ENCODE peak calls at places on chromosome 22, in four cellular contexts. One of them, this sample, is unnamed.

GRCh38 chr22:29071261-29072045 is 1.4 kb upstream of the KREMEN1 start:
- DNase-seq in H1: peak
- DNase-seq in IMR-90: peak
- DNase-seq in mesendoderm: peak
- DNase-seq in this sample: peak

GRCh38 chr22:48405741-48406140 is 1421.9 kb downstream of the BRD1 start:
- DNase-seq in H1: no peak
- DNase-seq in IMR-90: no peak
- DNase-seq in mesendoderm: no peak
- DNase-seq in this sample: no peak

GRCh38 chr22:19438286-19438685 is 5.9 kb downstream of the MRPL40 start:
- DNase-seq in H1: no peak
- DNase-seq in IMR-90: no peak
- DNase-seq in mesendoderm: no peak
- DNase-seq in this sample: no peak

GRCh38 chr22:11325767-11326166 is 4202.2 kb upstream of the OR11H1 start:
- DNase-seq in H1: no peak
- DNase-seq in IMR-90: no peak
- DNase-seq in mesendoderm: no peak
- DNase-seq in this sample: no peak

GRCh38 chr22:33002035-33002434 is 56.1 kb downstream of the SYN3 start:
- DNase-seq in H1: no peak
- DNase-seq in IMR-90: no peak
- DNase-seq in mesendoderm: no peak
- DNase-seq in this sample: no peak

GRCh38 chr22:33247758-33248157 is 189.6 kb upstream of the SYN3 start:
- DNase-seq in H1: no peak
- DNase-seq in IMR-90: no peak
- DNase-seq in mesendoderm: no peak
- DNase-seq in this sample: no peak

GRCh38 chr22:41976070-41976901 is 7.0 kb downstream of the SEPTIN3 start:
- DNase-seq in H1: no peak
- DNase-seq in IMR-90: no peak
- DNase-seq in mesendoderm: no peak
- DNase-seq in this sample: no peak

GRCh38 chr22:23786261-23786710 is 480 bp upstream of the SMARCB1 start:
- DNase-seq in H1: no peak
- DNase-seq in IMR-90: no peak
- DNase-seq in mesendoderm: no peak
- DNase-seq in this sample: no peak

GRCh38 chr22:39598017-39598965 is 27.7 kb downstream of the CACNA1I start:
- DNase-seq in H1: peak
- DNase-seq in IMR-90: no peak
- DNase-seq in mesendoderm: peak
- DNase-seq in this sample: peak

GRCh38 chr22:39748877-39749276 is 144.7 kb downstream of the ENTHD1 start:
- DNase-seq in H1: no peak
- DNase-seq in IMR-90: peak
- DNase-seq in mesendoderm: no peak
- DNase-seq in this sample: no peak

GRCh38 chr22:48644108-48644507 is 1183.6 kb downstream of the BRD1 start:
- DNase-seq in H1: no peak
- DNase-seq in IMR-90: no peak
- DNase-seq in mesendoderm: peak
- DNase-seq in this sample: no peak

GRCh38 chr22:40116496-40117200 is 61.1 kb upstream of the TNRC6B start:
- DNase-seq in H1: no peak
- DNase-seq in IMR-90: no peak
- DNase-seq in mesendoderm: no peak
- DNase-seq in this sample: no peak

GRCh38 chr22:22767876-22768602 is 119.6 kb upstream of the IGLL5 start:
- DNase-seq in H1: no peak
- DNase-seq in IMR-90: no peak
- DNase-seq in mesendoderm: peak
- DNase-seq in this sample: peak

DNA sequence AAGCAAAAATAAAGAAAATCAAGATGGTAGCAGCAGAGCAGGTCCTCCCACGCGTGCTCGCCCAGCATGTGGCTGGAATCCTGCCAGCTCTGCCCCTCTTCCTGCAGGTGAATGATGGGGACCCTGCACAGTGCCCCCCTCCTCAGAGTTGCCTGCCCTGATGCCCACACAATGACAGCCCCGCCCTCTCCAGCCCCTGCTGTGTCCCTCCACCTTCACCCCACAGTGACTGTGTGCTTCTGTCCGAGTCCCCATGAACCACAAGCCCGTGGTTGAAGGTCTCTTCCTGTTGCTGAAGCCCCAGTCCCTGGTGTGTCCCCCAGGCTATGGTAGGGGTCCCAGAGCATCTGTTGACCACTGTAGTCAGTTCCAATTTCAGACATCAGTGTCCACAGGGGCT is 71.0 kb downstream of the BRD1 start:
- DNase-seq in H1: no peak
- DNase-seq in IMR-90: no peak
- DNase-seq in mesendoderm: no peak
- DNase-seq in this sample: no peak
- H4K5ac ChIP-seq in H1: no peak
- H4K5ac ChIP-seq in IMR-90: no peak
- H4K5ac ChIP-seq in mesendoderm: no peak
- H4K5ac ChIP-seq in this sample: no peak

GRCh38 chr22:45329536-45329936 is 19.8 kb downstream of the FAM118A start:
- DNase-seq in H1: no peak
- DNase-seq in IMR-90: no peak
- DNase-seq in mesendoderm: no peak
- DNase-seq in this sample: no peak
- H4K5ac ChIP-seq in H1: no peak
- H4K5ac ChIP-seq in IMR-90: no peak
- H4K5ac ChIP-seq in mesendoderm: no peak
- H4K5ac ChIP-seq in this sample: no peak

GRCh38 chr22:46703996-46704370 is 34.1 kb downstream of the CERK start:
- DNase-seq in H1: no peak
- DNase-seq in IMR-90: no peak
- DNase-seq in mesendoderm: no peak
- DNase-seq in this sample: no peak
- H4K5ac ChIP-seq in H1: no peak
- H4K5ac ChIP-seq in IMR-90: no peak
- H4K5ac ChIP-seq in mesendoderm: no peak
- H4K5ac ChIP-seq in this sample: no peak

GRCh38 chr22:27746918-27747317 is 54.6 kb downstream of the MN1 start:
- DNase-seq in H1: no peak
- DNase-seq in IMR-90: no peak
- DNase-seq in mesendoderm: no peak
- DNase-seq in this sample: no peak
- H4K5ac ChIP-seq in H1: no peak
- H4K5ac ChIP-seq in IMR-90: no peak
- H4K5ac ChIP-seq in mesendoderm: no peak
- H4K5ac ChIP-seq in this sample: no peak

GRCh38 chr22:36588285-36588684 is 59.3 kb upstream of the EIF3D start:
- DNase-seq in H1: no peak
- DNase-seq in IMR-90: no peak
- DNase-seq in mesendoderm: no peak
- DNase-seq in this sample: no peak

GRCh38 chr22:36587289-36588154 is 58.6 kb upstream of the EIF3D start:
- DNase-seq in H1: no peak
- DNase-seq in IMR-90: peak
- DNase-seq in mesendoderm: no peak
- DNase-seq in this sample: no peak

GRCh38 chr22:36586250-36586649 is 57.3 kb upstream of the EIF3D start:
- DNase-seq in H1: no peak
- DNase-seq in IMR-90: no peak
- DNase-seq in mesendoderm: peak
- DNase-seq in this sample: no peak

GRCh38 chr22:36585841-36586240 is 56.9 kb upstream of the EIF3D start:
- DNase-seq in H1: peak
- DNase-seq in IMR-90: peak
- DNase-seq in mesendoderm: peak
- DNase-seq in this sample: peak

GRCh38 chr22:36586852-36587251 is 57.9 kb upstream of the EIF3D start:
- DNase-seq in H1: no peak
- DNase-seq in IMR-90: no peak
- DNase-seq in mesendoderm: no peak
- DNase-seq in this sample: no peak
- H4K5ac ChIP-seq in H1: no peak
- H4K5ac ChIP-seq in IMR-90: no peak
- H4K5ac ChIP-seq in mesendoderm: no peak
- H4K5ac ChIP-seq in this sample: no peak